ENCODE peak calls at places on chromosomes 1 and 21, in five cellular contexts. One of them, this sample, is unnamed.
A peak's percentile ranks its signal among the peaks of the same experiment; 100 is the strongest.

GRCh38 chr1:46527474-46528296 is 23.8 kb downstream of the KNCN start:
- DNase-seq in upper lobe of right lung: peak; percentile 87
- DNase-seq in testis: peak; percentile 90
- DNase-seq in neuronal stem cell: peak; percentile 76
- DNase-seq in neural progenitor cell: peak; percentile 89
- DNase-seq in this sample: peak; percentile 77

GRCh38 chr21:37532868-37533780 is 166.6 kb downstream of the DYRK1A start:
- DNase-seq in upper lobe of right lung: no peak
- DNase-seq in testis: no peak
- DNase-seq in neuronal stem cell: no peak
- DNase-seq in neural progenitor cell: no peak
- DNase-seq in this sample: peak; percentile 45

GRCh38 chr1:26478159-26478558 is 5.9 kb downstream of the HMGN2 start:
- DNase-seq in upper lobe of right lung: no peak
- DNase-seq in testis: no peak
- DNase-seq in neuronal stem cell: no peak
- DNase-seq in neural progenitor cell: no peak
- DNase-seq in this sample: no peak

GRCh38 chr1:41805771-41806471 is 112.8 kb downstream of the HIVEP3 start:
- DNase-seq in upper lobe of right lung: no peak
- DNase-seq in testis: no peak
- DNase-seq in neuronal stem cell: no peak
- DNase-seq in neural progenitor cell: no peak
- DNase-seq in this sample: no peak

GRCh38 chr21:28229811-28230210 is 762.9 kb downstream of the LTN1 start:
- DNase-seq in upper lobe of right lung: no peak
- DNase-seq in testis: no peak
- DNase-seq in neuronal stem cell: no peak
- DNase-seq in neural progenitor cell: no peak
- DNase-seq in this sample: peak; percentile 33

GRCh38 chr1:154352581-154353459 is 27.5 kb downstream of the ATP8B2 start:
- DNase-seq in upper lobe of right lung: peak; percentile 83
- DNase-seq in testis: peak; percentile 66
- DNase-seq in neuronal stem cell: peak; percentile 18
- DNase-seq in neural progenitor cell: peak; percentile 72
- DNase-seq in this sample: peak; percentile 90

GRCh38 chr1:158037876-158038359 is 44.5 kb downstream of the KIRREL1 start:
- DNase-seq in upper lobe of right lung: no peak
- DNase-seq in testis: no peak
- DNase-seq in neuronal stem cell: no peak
- DNase-seq in neural progenitor cell: no peak
- DNase-seq in this sample: no peak

GRCh38 chr21:18803624-18804023 is 400.0 kb upstream of the TMPRSS15 start:
- DNase-seq in upper lobe of right lung: no peak
- DNase-seq in testis: no peak
- DNase-seq in neuronal stem cell: no peak
- DNase-seq in neural progenitor cell: no peak
- DNase-seq in this sample: no peak

GRCh38 chr1:23645338-23645737 is 46.3 kb upstream of the RPL11 start:
- DNase-seq in upper lobe of right lung: no peak
- DNase-seq in testis: no peak
- DNase-seq in neuronal stem cell: no peak
- DNase-seq in neural progenitor cell: no peak
- DNase-seq in this sample: no peak

GRCh38 chr1:30101477-30102227 is 621.7 kb downstream of the MATN1 start:
- DNase-seq in upper lobe of right lung: no peak
- DNase-seq in testis: no peak
- DNase-seq in neuronal stem cell: no peak
- DNase-seq in neural progenitor cell: peak; percentile 31
- DNase-seq in this sample: no peak

GRCh38 chr1:27934818-27935549 is at the start of gene SMPDL3B:
- DNase-seq in upper lobe of right lung: peak; percentile 88
- DNase-seq in testis: peak; percentile 18
- DNase-seq in neuronal stem cell: peak; percentile 29
- DNase-seq in neural progenitor cell: peak; percentile 76
- DNase-seq in this sample: peak; percentile 91

GRCh38 chr1:25503551-25504426 is 39.6 kb upstream of the LDLRAP1 start:
- DNase-seq in upper lobe of right lung: peak; percentile 86
- DNase-seq in testis: peak; percentile 65
- DNase-seq in neuronal stem cell: no peak
- DNase-seq in neural progenitor cell: peak; percentile 71
- DNase-seq in this sample: peak; percentile 59

GRCh38 chr1:103247517-103247916 is 139.2 kb upstream of the COL11A1 start:
- DNase-seq in upper lobe of right lung: no peak
- DNase-seq in testis: no peak
- DNase-seq in neuronal stem cell: no peak
- DNase-seq in neural progenitor cell: no peak
- DNase-seq in this sample: no peak

GRCh38 chr1:150560576-150560975 is 11.4 kb downstream of the ADAMTSL4 start:
- DNase-seq in upper lobe of right lung: no peak
- DNase-seq in testis: no peak
- DNase-seq in neuronal stem cell: no peak
- DNase-seq in neural progenitor cell: no peak
- DNase-seq in this sample: no peak

GRCh38 chr1:7956218-7957032 is 5.1 kb upstream of the PARK7 start:
- DNase-seq in upper lobe of right lung: no peak
- DNase-seq in testis: no peak
- DNase-seq in neuronal stem cell: no peak
- DNase-seq in neural progenitor cell: no peak
- DNase-seq in this sample: no peak

GRCh38 chr21:37266515-37267221 is 466 bp downstream of the VPS26C start:
- DNase-seq in upper lobe of right lung: peak; percentile 87
- DNase-seq in testis: no peak
- DNase-seq in neuronal stem cell: peak; percentile 35
- DNase-seq in neural progenitor cell: peak; percentile 75
- DNase-seq in this sample: no peak

GRCh38 chr21:44093761-44094160 is 13.4 kb upstream of the PWP2 start:
- DNase-seq in upper lobe of right lung: peak; percentile 42
- DNase-seq in testis: peak; percentile 10
- DNase-seq in neuronal stem cell: no peak
- DNase-seq in neural progenitor cell: peak; percentile 1
- DNase-seq in this sample: peak; percentile 59

GRCh38 chr1:83011270-83011669 is 987.7 kb downstream of the TTLL7 start:
- DNase-seq in upper lobe of right lung: no peak
- DNase-seq in testis: no peak
- DNase-seq in neuronal stem cell: no peak
- DNase-seq in neural progenitor cell: no peak
- DNase-seq in this sample: no peak

GRCh38 chr1:178490967-178491366 is 5.8 kb downstream of the CLEC20A start:
- DNase-seq in upper lobe of right lung: no peak
- DNase-seq in testis: no peak
- DNase-seq in neuronal stem cell: no peak
- DNase-seq in neural progenitor cell: no peak
- DNase-seq in this sample: no peak

GRCh38 chr1:147168626-147169058 is 3.6 kb downstream of the PRKAB2 start:
- DNase-seq in upper lobe of right lung: no peak
- DNase-seq in testis: peak; percentile 43
- DNase-seq in neuronal stem cell: no peak
- DNase-seq in neural progenitor cell: no peak
- DNase-seq in this sample: peak; percentile 99

GRCh38 chr21:45972716-45973474 is 8.7 kb upstream of the COL6A1 start:
- DNase-seq in upper lobe of right lung: peak; percentile 68
- DNase-seq in testis: peak; percentile 74
- DNase-seq in neuronal stem cell: no peak
- DNase-seq in neural progenitor cell: peak; percentile 61
- DNase-seq in this sample: no peak

GRCh38 chr1:40143891-40144575 is 17.2 kb upstream of the RLF start:
- DNase-seq in upper lobe of right lung: no peak
- DNase-seq in testis: peak; percentile 77
- DNase-seq in neuronal stem cell: peak; percentile 75
- DNase-seq in neural progenitor cell: peak; percentile 91
- DNase-seq in this sample: peak; percentile 79

GRCh38 chr21:46379691-46380090 is 55.7 kb downstream of the PCNT start:
- DNase-seq in upper lobe of right lung: no peak
- DNase-seq in testis: no peak
- DNase-seq in neuronal stem cell: no peak
- DNase-seq in neural progenitor cell: no peak
- DNase-seq in this sample: no peak

GRCh38 chr1:221076467-221076866 is 197.2 kb downstream of the HLX start:
- DNase-seq in upper lobe of right lung: no peak
- DNase-seq in testis: no peak
- DNase-seq in neuronal stem cell: no peak
- DNase-seq in neural progenitor cell: no peak
- DNase-seq in this sample: no peak

GRCh38 chr21:30058928-30059327 is 107.7 kb downstream of the CLDN17 start:
- DNase-seq in upper lobe of right lung: no peak
- DNase-seq in testis: no peak
- DNase-seq in neuronal stem cell: no peak
- DNase-seq in neural progenitor cell: no peak
- DNase-seq in this sample: no peak

GRCh38 chr1:171901245-171901644 is 59.9 kb downstream of the DNM3 start:
- DNase-seq in upper lobe of right lung: no peak
- DNase-seq in testis: no peak
- DNase-seq in neuronal stem cell: no peak
- DNase-seq in neural progenitor cell: no peak
- DNase-seq in this sample: no peak

GRCh38 chr1:231374394-231374793 is 36.3 kb downstream of the SPRTN start:
- DNase-seq in upper lobe of right lung: no peak
- DNase-seq in testis: no peak
- DNase-seq in neuronal stem cell: no peak
- DNase-seq in neural progenitor cell: no peak
- DNase-seq in this sample: no peak

GRCh38 chr1:217524787-217525520 is 105.9 kb downstream of the GPATCH2 start:
- DNase-seq in upper lobe of right lung: no peak
- DNase-seq in testis: no peak
- DNase-seq in neuronal stem cell: no peak
- DNase-seq in neural progenitor cell: no peak
- DNase-seq in this sample: no peak

GRCh38 chr21:45366931-45367401 is 38.0 kb upstream of the COL18A1 start:
- DNase-seq in upper lobe of right lung: no peak
- DNase-seq in testis: peak; percentile 69
- DNase-seq in neuronal stem cell: no peak
- DNase-seq in neural progenitor cell: no peak
- DNase-seq in this sample: no peak

GRCh38 chr1:228096416-228097332 is 6.5 kb downstream of the C1orf35 start:
- DNase-seq in upper lobe of right lung: peak; percentile 63
- DNase-seq in testis: no peak
- DNase-seq in neuronal stem cell: no peak
- DNase-seq in neural progenitor cell: no peak
- DNase-seq in this sample: no peak

GRCh38 chr21:37557261-37557950 is 190.8 kb downstream of the DYRK1A start:
- DNase-seq in upper lobe of right lung: no peak
- DNase-seq in testis: no peak
- DNase-seq in neuronal stem cell: no peak
- DNase-seq in neural progenitor cell: no peak
- DNase-seq in this sample: no peak

GRCh38 chr1:36771222-36771621 is 263.1 kb downstream of the GRIK3 start:
- DNase-seq in upper lobe of right lung: peak; percentile 25
- DNase-seq in testis: no peak
- DNase-seq in neuronal stem cell: peak; percentile 56
- DNase-seq in neural progenitor cell: peak; percentile 79
- DNase-seq in this sample: no peak

DNA sequence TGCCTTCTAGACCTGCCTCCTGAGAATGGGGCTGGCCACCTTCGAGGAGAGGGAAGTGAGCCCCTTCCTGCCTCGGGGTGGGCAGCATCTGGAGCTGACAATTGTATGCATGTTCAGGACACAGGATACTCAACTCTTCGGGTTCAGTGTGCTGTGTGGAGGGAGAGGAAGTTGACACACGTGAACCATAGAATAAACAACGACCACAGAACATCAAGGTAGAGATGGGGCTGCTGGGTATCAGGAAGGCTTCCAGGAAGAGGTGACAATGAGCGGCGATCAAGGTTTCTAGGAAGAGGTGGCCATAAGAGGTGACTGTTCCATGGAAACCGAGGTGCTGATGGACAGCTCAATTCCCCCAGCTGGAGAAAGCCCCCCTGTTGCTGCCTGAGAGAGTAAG is 22.0 kb downstream of the UBIAD1 start:
- DNase-seq in upper lobe of right lung: no peak
- DNase-seq in testis: no peak
- DNase-seq in neuronal stem cell: no peak
- DNase-seq in neural progenitor cell: no peak
- DNase-seq in this sample: no peak
- H3K27ac ChIP-seq in upper lobe of right lung: no peak overlapping the region
- H3K27ac ChIP-seq in testis: no peak overlapping the region
- H3K27ac ChIP-seq in neuronal stem cell: no peak overlapping the region
- H3K27ac ChIP-seq in neural progenitor cell: no peak overlapping the region
- H3K27ac ChIP-seq in this sample: no peak overlapping the region

GRCh38 chr1:212585210-212585609 is 23.4 kb upstream of the ATF3 start:
- DNase-seq in upper lobe of right lung: no peak
- DNase-seq in testis: no peak
- DNase-seq in neuronal stem cell: no peak
- DNase-seq in neural progenitor cell: no peak
- DNase-seq in this sample: no peak
- H3K9me3 ChIP-seq in upper lobe of right lung: no peaks in the 10 kb centered on the region
- H3K9me3 ChIP-seq in testis: no peaks in the 10 kb centered on the region
- H3K9me3 ChIP-seq in neuronal stem cell: no peaks in the 10 kb centered on the region
- H3K9me3 ChIP-seq in neural progenitor cell: no peaks in the 10 kb centered on the region
- H3K9me3 ChIP-seq in this sample: no peaks in the 10 kb centered on the region

DNA sequence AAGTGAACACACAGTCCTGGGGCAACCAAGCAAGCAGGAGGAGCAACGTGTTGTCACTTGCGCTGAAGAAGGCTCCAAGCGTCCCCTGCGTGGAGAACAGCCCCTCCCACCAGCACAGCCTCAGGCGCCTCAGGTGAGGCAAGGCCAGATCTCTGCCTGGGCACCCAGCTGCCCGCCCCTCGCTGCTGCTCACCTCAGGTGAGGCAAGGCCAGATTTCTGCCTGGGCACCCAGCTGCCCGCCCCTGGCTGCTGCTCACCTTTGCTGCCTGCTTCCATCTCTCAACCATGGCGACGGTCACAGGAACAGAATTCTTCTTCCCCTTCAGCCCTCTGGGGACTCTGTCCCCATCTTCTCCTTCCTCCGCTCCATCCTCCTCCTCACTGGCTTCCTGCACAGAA is 2.4 kb downstream of the NOC2L start:
- DNase-seq in upper lobe of right lung: no peak
- DNase-seq in testis: no peak
- DNase-seq in neuronal stem cell: no peak
- DNase-seq in neural progenitor cell: no peak
- DNase-seq in this sample: no peak
- H3K27me3 ChIP-seq in upper lobe of right lung: no peaks in the 10 kb centered on the region
- H3K27me3 ChIP-seq in testis: no peaks in the 10 kb centered on the region
- H3K27me3 ChIP-seq in neuronal stem cell: peaks cover 4% of the 10 kb centered on the region
- H3K27me3 ChIP-seq in neural progenitor cell: peaks cover 25% of the 10 kb centered on the region
- H3K27me3 ChIP-seq in this sample: no peaks in the 10 kb centered on the region

GRCh38 chr1:247451388-247452010 is 6.4 kb downstream of the OR2B11 start:
- DNase-seq in upper lobe of right lung: no peak
- DNase-seq in testis: no peak
- DNase-seq in neuronal stem cell: no peak
- DNase-seq in neural progenitor cell: no peak
- DNase-seq in this sample: no peak

GRCh38 chr1:247447162-247447909 is 10.6 kb downstream of the OR2B11 start:
- DNase-seq in upper lobe of right lung: no peak
- DNase-seq in testis: no peak
- DNase-seq in neuronal stem cell: no peak
- DNase-seq in neural progenitor cell: no peak
- DNase-seq in this sample: no peak

GRCh38 chr1:247444571-247444970 is 13.3 kb downstream of the OR2B11 start:
- DNase-seq in upper lobe of right lung: no peak
- DNase-seq in testis: no peak
- DNase-seq in neuronal stem cell: no peak
- DNase-seq in neural progenitor cell: no peak
- DNase-seq in this sample: no peak

GRCh38 chr1:247445775-247446364 is 12.0 kb downstream of the OR2B11 start:
- DNase-seq in upper lobe of right lung: no peak
- DNase-seq in testis: peak; percentile 13
- DNase-seq in neuronal stem cell: no peak
- DNase-seq in neural progenitor cell: no peak
- DNase-seq in this sample: no peak

GRCh38 chr1:247448107-247448778 is 9.7 kb downstream of the OR2B11 start:
- DNase-seq in upper lobe of right lung: peak; percentile 86
- DNase-seq in testis: peak; percentile 79
- DNase-seq in neuronal stem cell: peak; percentile 55
- DNase-seq in neural progenitor cell: peak; percentile 56
- DNase-seq in this sample: peak; percentile 47
- H3K27ac ChIP-seq in upper lobe of right lung: peak overlapping the region; percentile 55
- H3K27ac ChIP-seq in testis: peak overlapping the region; percentile 77
- H3K27ac ChIP-seq in neuronal stem cell: peak overlapping the region; percentile 10
- H3K27ac ChIP-seq in neural progenitor cell: peak overlapping the region; percentile 54
- H3K27ac ChIP-seq in this sample: no peak overlapping the region

This sample was measured in small intestine.